ENCODE peak calls at places on chromosomes 13 and 19, in seven cellular contexts. One of them, this sample, is unnamed.

GRCh38 chr19:30556230-30556711 is 184.1 kb downstream of the ZNF536 start:
- DNase-seq in K562: no peak
- DNase-seq in HepG2: no peak
- DNase-seq in SK-N-SH: no peak
- DNase-seq in GM12878: no peak
- DNase-seq in H1: no peak
- DNase-seq in GM12891: no peak
- DNase-seq in this sample: no peak

GRCh38 chr13:21517576-21517975 is 58.5 kb upstream of the ZDHHC20 start:
- DNase-seq in H1: no peak
- DNase-seq in HepG2: no peak
- DNase-seq in GM12891: no peak
- DNase-seq in SK-N-SH: no peak
- DNase-seq in GM12878: no peak
- DNase-seq in K562: no peak
- DNase-seq in this sample: no peak

GRCh38 chr19:53463263-53463662 is 4.3 kb upstream of the ZNF813 start:
- DNase-seq in HepG2: no peak
- DNase-seq in SK-N-SH: peak
- DNase-seq in H1: peak
- DNase-seq in GM12878: no peak
- DNase-seq in K562: peak
- DNase-seq in GM12891: no peak
- DNase-seq in this sample: no peak

GRCh38 chr19:40596608-40597328 is 4.4 kb upstream of the LTBP4 start:
- DNase-seq in SK-N-SH: peak
- DNase-seq in K562: peak
- DNase-seq in GM12878: no peak
- DNase-seq in GM12891: no peak
- DNase-seq in H1: peak
- DNase-seq in HepG2: peak
- DNase-seq in this sample: no peak

GRCh38 chr13:70108276-70108845 is at the start of gene KLHL1:
- DNase-seq in HepG2: no peak
- DNase-seq in GM12878: no peak
- DNase-seq in K562: no peak
- DNase-seq in SK-N-SH: peak
- DNase-seq in H1: no peak
- DNase-seq in GM12891: no peak
- DNase-seq in this sample: no peak

GRCh38 chr13:113980489-113981064 is 6.7 kb upstream of the C13orf46 start:
- DNase-seq in GM12878: no peak
- DNase-seq in HepG2: no peak
- DNase-seq in GM12891: no peak
- DNase-seq in H1: no peak
- DNase-seq in SK-N-SH: no peak
- DNase-seq in K562: no peak
- DNase-seq in this sample: no peak

GRCh38 chr19:34429553-34429952 is 1.4 kb downstream of the UBA2 start:
- DNase-seq in H1: no peak
- DNase-seq in GM12878: no peak
- DNase-seq in GM12891: no peak
- DNase-seq in HepG2: no peak
- DNase-seq in K562: no peak
- DNase-seq in SK-N-SH: no peak
- DNase-seq in this sample: no peak

GRCh38 chr19:42065511-42065910 is 4.5 kb downstream of the GRIK5 start:
- DNase-seq in GM12878: no peak
- DNase-seq in HepG2: no peak
- DNase-seq in GM12891: no peak
- DNase-seq in H1: no peak
- DNase-seq in K562: no peak
- DNase-seq in SK-N-SH: no peak
- DNase-seq in this sample: no peak

GRCh38 chr19:9871626-9872338 is 36.7 kb downstream of the PIN1 start:
- DNase-seq in HepG2: peak
- DNase-seq in K562: peak
- DNase-seq in GM12878: no peak
- DNase-seq in H1: no peak
- DNase-seq in GM12891: no peak
- DNase-seq in SK-N-SH: no peak
- DNase-seq in this sample: no peak

GRCh38 chr13:98565726-98566577 is 11.0 kb downstream of the STK24 start:
- DNase-seq in H1: no peak
- DNase-seq in GM12878: no peak
- DNase-seq in GM12891: no peak
- DNase-seq in K562: no peak
- DNase-seq in SK-N-SH: peak
- DNase-seq in HepG2: no peak
- DNase-seq in this sample: no peak

GRCh38 chr13:105569816-105570215 is 965.6 kb downstream of the EFNB2 start:
- DNase-seq in GM12878: no peak
- DNase-seq in HepG2: no peak
- DNase-seq in SK-N-SH: peak
- DNase-seq in H1: no peak
- DNase-seq in GM12891: no peak
- DNase-seq in K562: no peak
- DNase-seq in this sample: no peak

GRCh38 chr19:32676186-32676894 is 692 bp downstream of the RGS9BP start:
- DNase-seq in GM12891: no peak
- DNase-seq in K562: no peak
- DNase-seq in H1: peak
- DNase-seq in SK-N-SH: peak
- DNase-seq in HepG2: no peak
- DNase-seq in GM12878: no peak
- DNase-seq in this sample: no peak

GRCh38 chr19:52566588-52566987 is 3.5 kb upstream of the ZNF701 start:
- DNase-seq in K562: peak
- DNase-seq in GM12891: no peak
- DNase-seq in SK-N-SH: no peak
- DNase-seq in GM12878: no peak
- DNase-seq in H1: no peak
- DNase-seq in HepG2: no peak
- DNase-seq in this sample: no peak

GRCh38 chr13:102584423-102584822 is 12.4 kb upstream of the TPP2 start:
- DNase-seq in HepG2: no peak
- DNase-seq in GM12891: no peak
- DNase-seq in H1: no peak
- DNase-seq in GM12878: no peak
- DNase-seq in SK-N-SH: no peak
- DNase-seq in K562: no peak
- DNase-seq in this sample: no peak

GRCh38 chr19:10006335-10006708 is 4.0 kb downstream of the COL5A3 start:
- DNase-seq in GM12878: no peak
- DNase-seq in HepG2: no peak
- DNase-seq in H1: no peak
- DNase-seq in SK-N-SH: no peak
- DNase-seq in GM12891: no peak
- DNase-seq in K562: no peak
- DNase-seq in this sample: no peak

GRCh38 chr19:40692212-40692551 is 1.7 kb upstream of the NUMBL start:
- DNase-seq in H1: no peak
- DNase-seq in GM12891: no peak
- DNase-seq in GM12878: no peak
- DNase-seq in K562: no peak
- DNase-seq in HepG2: no peak
- DNase-seq in SK-N-SH: no peak
- DNase-seq in this sample: no peak

GRCh38 chr19:18123819-18124218 is 26.2 kb downstream of the MAST3 start:
- DNase-seq in HepG2: no peak
- DNase-seq in GM12878: no peak
- DNase-seq in H1: no peak
- DNase-seq in K562: no peak
- DNase-seq in GM12891: no peak
- DNase-seq in SK-N-SH: peak
- DNase-seq in this sample: no peak

GRCh38 chr13:29523199-29523931 is 72.1 kb downstream of the SLC7A1 start:
- DNase-seq in H1: no peak
- DNase-seq in SK-N-SH: no peak
- DNase-seq in K562: no peak
- DNase-seq in GM12891: no peak
- DNase-seq in GM12878: no peak
- DNase-seq in HepG2: no peak
- DNase-seq in this sample: no peak

GRCh38 chr19:57537953-57538547 is 10.9 kb downstream of the ZNF549 start:
- DNase-seq in GM12878: no peak
- DNase-seq in H1: no peak
- DNase-seq in K562: no peak
- DNase-seq in HepG2: no peak
- DNase-seq in GM12891: no peak
- DNase-seq in SK-N-SH: no peak
- DNase-seq in this sample: no peak

GRCh38 chr13:20473139-20473538 is 52.5 kb downstream of the CRYL1 start:
- DNase-seq in H1: no peak
- DNase-seq in HepG2: no peak
- DNase-seq in SK-N-SH: no peak
- DNase-seq in GM12891: no peak
- DNase-seq in K562: no peak
- DNase-seq in GM12878: no peak
- DNase-seq in this sample: no peak

GRCh38 chr19:42132851-42133528 is 744 bp upstream of the POU2F2 start:
- DNase-seq in GM12878: peak
- DNase-seq in H1: peak
- DNase-seq in HepG2: peak
- DNase-seq in K562: peak
- DNase-seq in GM12891: peak
- DNase-seq in SK-N-SH: peak
- DNase-seq in this sample: peak

GRCh38 chr19:4678881-4679379 is 8.8 kb upstream of the MYDGF start:
- DNase-seq in GM12878: no peak
- DNase-seq in GM12891: no peak
- DNase-seq in K562: peak
- DNase-seq in SK-N-SH: peak
- DNase-seq in HepG2: no peak
- DNase-seq in H1: peak
- DNase-seq in this sample: no peak

GRCh38 chr13:111115051-111115840 is at the start of gene ARHGEF7:
- DNase-seq in K562: no peak
- DNase-seq in HepG2: no peak
- DNase-seq in H1: peak
- DNase-seq in GM12878: no peak
- DNase-seq in GM12891: peak
- DNase-seq in SK-N-SH: peak
- DNase-seq in this sample: no peak

GRCh38 chr19:33100894-33101644 is 20.1 kb downstream of the GPATCH1 start:
- DNase-seq in GM12878: no peak
- DNase-seq in SK-N-SH: no peak
- DNase-seq in GM12891: no peak
- DNase-seq in HepG2: peak
- DNase-seq in H1: no peak
- DNase-seq in K562: peak
- DNase-seq in this sample: no peak

GRCh38 chr19:17779281-17779930 is 15.5 kb upstream of the B3GNT3 start:
- DNase-seq in HepG2: no peak
- DNase-seq in GM12891: no peak
- DNase-seq in GM12878: no peak
- DNase-seq in K562: peak
- DNase-seq in H1: peak
- DNase-seq in SK-N-SH: peak
- DNase-seq in this sample: no peak

GRCh38 chr19:40717880-40718773 is 1.2 kb downstream of the ITPKC start:
- DNase-seq in GM12878: no peak
- DNase-seq in K562: no peak
- DNase-seq in H1: no peak
- DNase-seq in GM12891: no peak
- DNase-seq in HepG2: peak
- DNase-seq in SK-N-SH: no peak
- DNase-seq in this sample: no peak

GRCh38 chr13:59269476-59269875 is 894.3 kb downstream of the DIAPH3 start:
- DNase-seq in K562: no peak
- DNase-seq in SK-N-SH: no peak
- DNase-seq in GM12891: no peak
- DNase-seq in H1: no peak
- DNase-seq in GM12878: no peak
- DNase-seq in HepG2: no peak
- DNase-seq in this sample: no peak
- TF ChIP-seq TAF1 in K562: no peak
- TF ChIP-seq TAF1 in SK-N-SH: no peak
- TF ChIP-seq TAF1 in GM12891: no peak
- TF ChIP-seq TAF1 in H1: no peak
- TF ChIP-seq TAF1 in GM12878: no peak
- TF ChIP-seq TAF1 in HepG2: no peak
- TF ChIP-seq TAF1 in this sample: no peak

DNA sequence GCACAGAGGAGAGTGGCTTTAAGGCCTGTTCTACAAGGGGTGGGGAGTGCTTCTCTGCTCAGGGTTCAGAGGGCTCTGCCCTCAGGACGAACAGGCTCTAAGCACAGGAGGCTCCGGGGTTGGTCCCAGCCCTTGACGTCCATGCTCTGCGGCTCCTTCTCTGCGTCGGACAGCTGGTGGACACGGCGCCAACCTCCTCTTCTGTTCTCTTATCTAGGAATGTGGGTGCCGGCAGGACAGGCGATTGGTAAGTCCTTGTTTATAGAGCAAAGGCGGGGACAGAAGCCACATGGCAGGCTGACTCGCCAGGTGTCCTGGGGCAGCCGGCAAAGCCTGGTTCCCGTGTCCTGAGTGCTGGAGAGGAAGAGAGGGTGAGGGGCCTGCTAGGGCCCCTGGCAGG is 8.4 kb upstream of the RPS15 start:
- DNase-seq in HepG2: no peak
- DNase-seq in SK-N-SH: no peak
- DNase-seq in H1: no peak
- DNase-seq in GM12891: no peak
- DNase-seq in K562: no peak
- DNase-seq in GM12878: no peak
- DNase-seq in this sample: no peak
- TF ChIP-seq POLR2AphosphoS5 in HepG2: no peak
- TF ChIP-seq POLR2AphosphoS5 in SK-N-SH: no peak
- TF ChIP-seq POLR2AphosphoS5 in H1: no peak
- TF ChIP-seq POLR2AphosphoS5 in GM12891: peak
- TF ChIP-seq POLR2AphosphoS5 in K562: no peak
- TF ChIP-seq POLR2AphosphoS5 in GM12878: no peak
- TF ChIP-seq POLR2AphosphoS5 in this sample: no peak

GRCh38 chr13:24127116-24127631 is 33.3 kb upstream of the SPATA13 start:
- DNase-seq in K562: no peak
- DNase-seq in H1: no peak
- DNase-seq in SK-N-SH: no peak
- DNase-seq in GM12878: peak
- DNase-seq in GM12891: no peak
- DNase-seq in HepG2: no peak
- DNase-seq in this sample: no peak
- TF ChIP-seq TAF1 in K562: no peak
- TF ChIP-seq TAF1 in H1: no peak
- TF ChIP-seq TAF1 in SK-N-SH: no peak
- TF ChIP-seq TAF1 in GM12878: no peak
- TF ChIP-seq TAF1 in GM12891: no peak
- TF ChIP-seq TAF1 in HepG2: no peak
- TF ChIP-seq TAF1 in this sample: no peak

DNA sequence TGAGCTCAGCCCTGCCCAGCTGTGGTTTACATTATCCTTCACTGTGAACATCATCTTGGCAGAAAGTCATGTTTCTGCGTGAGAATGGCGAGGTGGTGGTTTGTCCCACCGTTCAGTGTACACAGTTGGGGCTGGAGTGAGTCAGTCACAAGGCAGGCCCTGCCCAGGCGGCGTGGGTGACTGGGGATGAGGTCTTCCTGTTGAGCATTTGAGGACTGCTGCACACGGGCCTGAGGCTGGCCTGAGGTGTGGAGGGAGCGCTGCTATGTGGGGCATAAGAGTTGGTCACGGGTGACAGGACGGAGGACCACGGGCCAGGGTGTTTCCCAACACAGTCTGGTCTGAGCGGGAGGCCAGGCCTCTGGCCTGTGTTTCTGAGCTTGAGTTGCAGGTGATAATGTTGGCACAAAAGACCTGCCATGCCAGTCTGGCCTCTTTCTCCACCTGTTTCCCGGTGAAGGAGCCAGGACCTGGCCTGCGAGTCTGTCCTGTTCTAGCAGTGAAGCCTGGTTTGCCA is 13.4 kb upstream of the C19orf33 start:
- DNase-seq in GM12891: no peak
- DNase-seq in K562: no peak
- DNase-seq in H1: no peak
- DNase-seq in SK-N-SH: no peak
- DNase-seq in HepG2: no peak
- DNase-seq in GM12878: no peak
- DNase-seq in this sample: no peak
- TF ChIP-seq POLR2AphosphoS5 in GM12891: no peak
- TF ChIP-seq POLR2AphosphoS5 in K562: no peak
- TF ChIP-seq POLR2AphosphoS5 in H1: no peak
- TF ChIP-seq POLR2AphosphoS5 in SK-N-SH: no peak
- TF ChIP-seq POLR2AphosphoS5 in HepG2: no peak
- TF ChIP-seq POLR2AphosphoS5 in GM12878: no peak
- TF ChIP-seq POLR2AphosphoS5 in this sample: no peak